ENCODE peak calls at places on chromosomes 12 and 14, in four cellular contexts. E is HCT116, G is esophagus muscularis mucosa, B is AG04450. V is an unnamed sample.

GRCh38 chr12:44405267-44405666 is 470.8 kb downstream of the NELL2 start:
- DNase-seq in B (no peak), G (no peak), E (no peak), V (no peak)

GRCh38 chr12:104562763-104563162 is 106.0 kb downstream of the CHST11 start:
- DNase-seq in B (no peak), G (no peak), E (no peak), V (no peak)

GRCh38 chr14:24274101-24274543 is 2.7 kb upstream of the RABGGTA start:
- DNase-seq in G (no peak), B (no peak), E (no peak), V (no peak)

GRCh38 chr14:55899531-55899930 is 218.7 kb upstream of the PELI2 start:
- DNase-seq in E (no peak), G (no peak), B (peak; percentile 13), V (no peak)

GRCh38 chr12:49662998-49663843 is 39.9 kb downstream of the PRPF40B start:
- DNase-seq in G (no peak), E (no peak), B (peak; percentile 46), V (peak; percentile 81)

GRCh38 chr12:11923067-11923466 is 147.7 kb upstream of the BCL2L14 start:
- DNase-seq in E (no peak), G (no peak), B (no peak), V (no peak)

GRCh38 chr14:23409966-23410635 is 2.0 kb upstream of the MYH6 start:
- DNase-seq in B (no peak), G (no peak), E (no peak), V (no peak)

GRCh38 chr14:67819563-67820411 is at the start of gene RAD51B:
- DNase-seq in B (peak; percentile 51), E (peak; percentile 75), G (peak; percentile 97), V (peak; percentile 89)

GRCh38 chr14:60654303-60654925 is 5.1 kb upstream of the SIX1 start:
- DNase-seq in G (no peak), E (no peak), B (no peak), V (no peak)

GRCh38 chr12:101642115-101643067 is 47.6 kb downstream of the MYBPC1 start:
- DNase-seq in G (no peak), E (no peak), B (no peak), V (peak; percentile 80)

GRCh38 chr14:90567991-90568390 is 171.2 kb downstream of the CALM1 start:
- DNase-seq in E (no peak), G (no peak), B (no peak), V (no peak)

DNA sequence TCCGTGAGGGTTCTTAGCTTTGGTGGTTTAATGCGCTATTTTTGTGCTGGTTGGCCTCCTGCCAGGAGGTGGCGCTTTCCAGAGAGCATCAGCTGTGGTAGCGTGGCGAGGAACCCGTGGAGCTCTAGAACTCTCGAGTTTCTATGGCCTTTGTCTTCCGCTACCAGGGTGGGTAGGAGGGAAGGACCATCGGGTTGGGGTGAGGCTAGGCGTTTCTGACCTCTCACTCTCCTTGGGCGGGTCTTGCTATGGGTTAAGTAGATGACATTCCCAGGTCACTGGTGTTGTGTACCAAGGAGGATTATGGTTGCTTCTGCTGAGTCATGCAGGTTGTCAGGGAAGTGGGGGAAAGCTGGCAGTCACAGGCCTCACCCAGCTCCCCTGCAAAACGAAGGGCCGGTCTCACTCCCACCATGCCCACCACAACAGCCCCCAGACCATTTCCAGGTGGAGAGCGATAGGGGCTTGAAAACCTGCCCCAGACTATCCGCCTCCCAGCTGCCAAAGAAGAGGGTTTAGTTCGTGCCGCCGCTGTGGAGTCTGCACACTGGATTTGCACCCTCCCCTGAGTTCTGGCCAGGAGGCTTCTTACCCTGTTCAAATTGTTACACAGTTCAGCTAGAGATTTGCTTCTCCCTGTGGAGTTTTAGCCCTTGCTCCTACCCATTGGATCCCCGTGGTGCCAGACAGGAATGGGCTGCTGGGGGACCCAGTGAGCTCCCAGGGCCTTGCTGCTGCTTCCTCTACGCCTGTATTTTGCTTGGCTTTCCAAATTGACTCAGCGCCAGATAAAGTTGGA is 21.9 kb downstream of the RNFT2 start:
- DNase-seq in E (peak; percentile 53), B (no peak), G (no peak), V (no peak)
- TF ChIP-seq CTCF in E (peak; percentile 18), B (no peak), G (no peak), V (no peak)

GRCh38 chr14:82855912-82856381 is 1322.3 kb upstream of the SEL1L start:
- DNase-seq in E (no peak), B (no peak), G (no peak), V (no peak)
- TF ChIP-seq CTCF in E (no peak), B (peak; percentile 41), G (peak; percentile 15), V (peak; percentile 30)

DNA sequence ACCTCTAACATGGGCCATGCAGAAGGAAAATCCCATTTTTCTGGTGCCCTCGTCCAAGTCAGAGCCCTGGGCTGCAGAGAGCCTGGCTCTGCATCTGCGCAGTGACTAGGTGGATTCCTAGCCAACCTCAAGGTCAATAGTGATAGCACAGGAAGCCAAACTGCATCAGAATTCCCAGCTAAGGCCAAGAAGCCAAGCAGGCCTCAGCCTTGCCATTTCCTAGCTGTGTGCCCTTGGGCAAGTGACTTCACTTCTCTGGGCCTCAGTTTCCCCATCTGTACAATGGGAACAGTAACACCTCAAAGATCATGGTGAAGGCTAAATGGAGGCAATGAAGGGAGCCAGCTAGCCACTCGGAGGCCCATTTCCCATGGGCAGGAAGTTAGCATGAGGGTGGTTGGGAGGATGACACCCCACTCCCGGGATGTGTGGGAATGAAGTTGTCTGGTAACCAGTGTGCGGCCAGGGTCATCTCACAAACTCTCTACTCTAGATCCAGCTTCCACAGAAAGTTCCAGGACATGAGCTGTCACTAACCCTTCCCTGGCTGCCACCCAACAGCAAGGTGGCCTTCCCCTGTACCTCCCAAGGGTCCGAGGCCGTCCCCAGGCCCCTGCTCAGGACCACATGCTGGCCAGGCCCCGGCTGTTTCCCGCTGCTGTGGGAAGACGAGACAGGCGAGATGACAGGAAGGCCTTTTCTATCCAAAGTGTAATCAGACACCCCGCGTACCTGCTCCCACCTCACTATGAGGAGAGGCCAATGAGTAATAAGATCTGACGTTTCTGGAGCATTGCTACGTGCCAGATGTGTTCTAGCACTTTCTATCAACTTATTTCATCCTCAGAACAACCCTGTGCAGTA is 125.7 kb downstream of the SCARB1 start:
- DNase-seq in E (no peak), B (no peak), G (no peak), V (no peak)
- TF ChIP-seq CTCF in E (no peak), B (no peak), G (no peak), V (no peak)

DNA sequence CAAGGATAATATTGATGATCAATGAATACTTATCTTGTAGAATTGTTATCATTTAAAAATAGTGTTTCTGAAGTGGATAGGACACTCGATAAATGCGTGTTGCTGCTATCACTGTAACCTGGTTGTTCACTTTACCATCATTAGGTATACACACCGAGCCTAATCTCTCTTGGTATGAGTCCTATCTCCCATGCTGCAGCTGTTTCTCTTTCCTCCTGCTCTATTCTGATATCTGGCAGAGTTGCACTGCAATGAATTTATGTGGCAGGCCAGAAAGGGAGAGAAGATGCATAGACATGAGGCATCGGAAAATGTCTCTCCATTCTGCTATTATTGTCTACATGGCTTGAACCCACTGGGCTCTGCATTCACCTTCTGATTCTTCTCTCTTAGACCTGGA is 26.7 kb downstream of the KCNK10 start:
- DNase-seq in E (no peak), G (no peak), B (no peak), V (no peak)
- TF ChIP-seq CTCF in E (no peak), G (no peak), B (no peak), V (no peak)

GRCh38 chr12:92194566-92194965 is 48.9 kb upstream of the BTG1 start:
- DNase-seq in G (no peak), E (no peak), B (no peak), V (no peak)

GRCh38 chr12:92193063-92193462 is 47.4 kb upstream of the BTG1 start:
- DNase-seq in B (no peak), G (no peak), E (no peak), V (no peak)

GRCh38 chr12:92191061-92191460 is 45.4 kb upstream of the BTG1 start:
- DNase-seq in B (no peak), G (no peak), E (no peak), V (no peak)

GRCh38 chr12:92193846-92194245 is 48.2 kb upstream of the BTG1 start:
- DNase-seq in B (no peak), G (no peak), E (no peak), V (no peak)

GRCh38 chr12:92192361-92192760 is 46.7 kb upstream of the BTG1 start:
- DNase-seq in B (no peak), E (no peak), G (no peak), V (no peak)
- TF ChIP-seq CTCF in B (no peak), E (no peak), G (no peak), V (no peak)

GRCh38 chr12:52537101-52537500 is 15.8 kb downstream of the KRT71 start:
- DNase-seq in G (no peak), E (no peak), B (no peak), V (no peak)

GRCh38 chr12:52532636-52533035 is 12.4 kb upstream of the KRT5 start:
- DNase-seq in B (no peak), G (no peak), E (no peak), V (no peak)

GRCh38 chr12:52531563-52532300 is 11.5 kb upstream of the KRT5 start:
- DNase-seq in G (no peak), B (no peak), E (no peak), V (no peak)

GRCh38 chr12:52533686-52534470 is 13.7 kb upstream of the KRT5 start:
- DNase-seq in B (no peak), E (no peak), G (no peak), V (no peak)

DNA sequence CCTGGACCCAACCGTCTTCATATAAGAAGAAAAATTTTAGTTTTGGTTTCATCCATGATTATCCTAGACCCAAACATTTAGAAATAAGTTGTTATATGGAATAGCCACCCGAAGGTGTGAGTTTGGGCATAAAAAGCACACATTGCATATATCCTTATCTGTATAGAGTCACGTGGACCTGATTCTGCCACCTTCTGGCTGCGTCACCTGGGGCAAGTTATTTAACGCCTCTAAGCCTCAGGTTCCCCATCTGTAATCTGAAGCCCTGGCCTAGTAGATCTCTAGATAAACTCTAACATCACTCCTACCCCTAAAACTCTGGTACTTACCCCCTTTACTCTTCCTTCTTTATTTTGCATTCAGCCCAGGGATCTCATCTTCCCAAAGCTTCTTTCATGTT is 14.3 kb upstream of the KRT5 start:
- DNase-seq in E (no peak), G (no peak), B (no peak), V (no peak)
- TF ChIP-seq CTCF in E (no peak), G (no peak), B (no peak), V (no peak)

V was measured in left lung.